ENCODE peak calls at places on chromosomes 7 and 10, in five cellular contexts. G is nephron progenitor cell, J is RKO, C is pancreas, Y is AML-193. W is an unnamed sample.

GRCh38 chr7:128922496-128923410 is 12.2 kb upstream of the KCP start:
- DNase-seq in G (no peak), J (no peak), C (no peak), Y (no peak), W (no peak)

GRCh38 chr10:484925-485661 is 204.4 kb downstream of the DIP2C start:
- DNase-seq in G (no peak), J (no peak), C (no peak), Y (no peak), W (peak)

GRCh38 chr10:51643734-51644133 is 55.7 kb downstream of the CSTF2T start:
- DNase-seq in G (no peak), J (no peak), C (no peak), Y (no peak), W (no peak)

GRCh38 chr7:132996581-132997242 is 85.2 kb downstream of the CHCHD3 start:
- DNase-seq in G (peak), J (no peak), C (no peak), Y (no peak), W (no peak)

GRCh38 chr7:3082386-3082785 is 38.7 kb upstream of the CARD11 start:
- DNase-seq in G (no peak), J (no peak), C (no peak), Y (no peak), W (no peak)

GRCh38 chr10:31101123-31101522 is 69.5 kb upstream of the ZNF438 start:
- DNase-seq in G (no peak), J (peak), C (no peak), Y (peak), W (peak)

GRCh38 chr10:58158806-58159205 is 108.9 kb downstream of the IPMK start:
- DNase-seq in G (no peak), J (no peak), C (no peak), Y (no peak), W (no peak)

GRCh38 chr10:123038782-123039631 is 30.2 kb downstream of the ACADSB start:
- DNase-seq in G (no peak), J (no peak), C (no peak), Y (no peak), W (no peak)

GRCh38 chr10:73554729-73555128 is 36.4 kb downstream of the USP54 start:
- DNase-seq in G (no peak), J (no peak), C (no peak), Y (no peak), W (no peak)

GRCh38 chr7:123757095-123757494 is 8.3 kb upstream of the WASL start:
- DNase-seq in G (no peak), J (peak), C (no peak), Y (no peak), W (no peak)